ENCODE peak calls at places on chromosomes 11 and 22, in seven cellular contexts. One of them, this sample, is unnamed.

GRCh38 chr11:120128392-120129172 is 9.3 kb downstream of the TRIM29 start:
- DNase-seq in AG09319: no peak
- DNase-seq in endothelial cell of umbilical vein: no peak
- DNase-seq in endothelial cell: no peak
- DNase-seq in left cardiac atrium: no peak
- DNase-seq in HFFc6: peak
- DNase-seq in stimulated activated CD8-positive, alpha-beta memory T cell treated with anti-CD3 and anti-CD28 coated beads, Interleukin-4, amount 100 ng/mL, for 48 hours: no peak
- DNase-seq in this sample: no peak

GRCh38 chr22:43507235-43507634 is 95.4 kb downstream of the MPPED1 start:
- DNase-seq in left cardiac atrium: no peak
- DNase-seq in endothelial cell: no peak
- DNase-seq in endothelial cell of umbilical vein: no peak
- DNase-seq in stimulated activated CD8-positive, alpha-beta memory T cell treated with anti-CD3 and anti-CD28 coated beads, Interleukin-4, amount 100 ng/mL, for 48 hours: no peak
- DNase-seq in HFFc6: no peak
- DNase-seq in AG09319: no peak
- DNase-seq in this sample: no peak

GRCh38 chr11:79116600-79116999 is 324.2 kb downstream of the TENM4 start:
- DNase-seq in AG09319: no peak
- DNase-seq in endothelial cell: no peak
- DNase-seq in stimulated activated CD8-positive, alpha-beta memory T cell treated with anti-CD3 and anti-CD28 coated beads, Interleukin-4, amount 100 ng/mL, for 48 hours: no peak
- DNase-seq in HFFc6: peak
- DNase-seq in left cardiac atrium: no peak
- DNase-seq in endothelial cell of umbilical vein: no peak
- DNase-seq in this sample: no peak

GRCh38 chr22:41998361-41999261 is at the start of gene WBP2NL:
- DNase-seq in AG09319: peak
- DNase-seq in endothelial cell: no peak
- DNase-seq in endothelial cell of umbilical vein: peak
- DNase-seq in HFFc6: no peak
- DNase-seq in left cardiac atrium: peak
- DNase-seq in stimulated activated CD8-positive, alpha-beta memory T cell treated with anti-CD3 and anti-CD28 coated beads, Interleukin-4, amount 100 ng/mL, for 48 hours: peak
- DNase-seq in this sample: peak

GRCh38 chr11:125335101-125335500 is 161.0 kb downstream of the FEZ1 start:
- DNase-seq in AG09319: no peak
- DNase-seq in stimulated activated CD8-positive, alpha-beta memory T cell treated with anti-CD3 and anti-CD28 coated beads, Interleukin-4, amount 100 ng/mL, for 48 hours: no peak
- DNase-seq in left cardiac atrium: no peak
- DNase-seq in HFFc6: no peak
- DNase-seq in endothelial cell of umbilical vein: no peak
- DNase-seq in endothelial cell: no peak
- DNase-seq in this sample: no peak

GRCh38 chr22:46864314-46865051 is 102.0 kb downstream of the TBC1D22A start:
- DNase-seq in left cardiac atrium: no peak
- DNase-seq in endothelial cell of umbilical vein: no peak
- DNase-seq in HFFc6: no peak
- DNase-seq in AG09319: no peak
- DNase-seq in stimulated activated CD8-positive, alpha-beta memory T cell treated with anti-CD3 and anti-CD28 coated beads, Interleukin-4, amount 100 ng/mL, for 48 hours: peak
- DNase-seq in endothelial cell: no peak
- DNase-seq in this sample: no peak

GRCh38 chr22:31344369-31345330 is 1.5 kb downstream of the PATZ1 start:
- DNase-seq in HFFc6: no peak
- DNase-seq in stimulated activated CD8-positive, alpha-beta memory T cell treated with anti-CD3 and anti-CD28 coated beads, Interleukin-4, amount 100 ng/mL, for 48 hours: peak
- DNase-seq in left cardiac atrium: peak
- DNase-seq in AG09319: no peak
- DNase-seq in endothelial cell: no peak
- DNase-seq in endothelial cell of umbilical vein: peak
- DNase-seq in this sample: no peak

GRCh38 chr11:68020575-68020974 is 9.9 kb upstream of the NDUFS8 start:
- DNase-seq in HFFc6: no peak
- DNase-seq in stimulated activated CD8-positive, alpha-beta memory T cell treated with anti-CD3 and anti-CD28 coated beads, Interleukin-4, amount 100 ng/mL, for 48 hours: no peak
- DNase-seq in AG09319: no peak
- DNase-seq in endothelial cell of umbilical vein: peak
- DNase-seq in endothelial cell: peak
- DNase-seq in left cardiac atrium: no peak
- DNase-seq in this sample: peak

GRCh38 chr11:17186932-17187692 is 20.7 kb downstream of the PIK3C2A start:
- DNase-seq in HFFc6: no peak
- DNase-seq in AG09319: no peak
- DNase-seq in left cardiac atrium: no peak
- DNase-seq in stimulated activated CD8-positive, alpha-beta memory T cell treated with anti-CD3 and anti-CD28 coated beads, Interleukin-4, amount 100 ng/mL, for 48 hours: no peak
- DNase-seq in endothelial cell: no peak
- DNase-seq in endothelial cell of umbilical vein: no peak
- DNase-seq in this sample: no peak

GRCh38 chr11:114026355-114026754 is 33.2 kb upstream of the ZBTB16 start:
- DNase-seq in left cardiac atrium: no peak
- DNase-seq in HFFc6: no peak
- DNase-seq in endothelial cell of umbilical vein: no peak
- DNase-seq in AG09319: no peak
- DNase-seq in stimulated activated CD8-positive, alpha-beta memory T cell treated with anti-CD3 and anti-CD28 coated beads, Interleukin-4, amount 100 ng/mL, for 48 hours: peak
- DNase-seq in endothelial cell: no peak
- DNase-seq in this sample: peak

GRCh38 chr11:58923300-58923788 is 15.9 kb upstream of the GLYATL1 start:
- DNase-seq in endothelial cell of umbilical vein: no peak
- DNase-seq in HFFc6: peak
- DNase-seq in AG09319: no peak
- DNase-seq in left cardiac atrium: no peak
- DNase-seq in stimulated activated CD8-positive, alpha-beta memory T cell treated with anti-CD3 and anti-CD28 coated beads, Interleukin-4, amount 100 ng/mL, for 48 hours: no peak
- DNase-seq in endothelial cell: no peak
- DNase-seq in this sample: peak

This sample was measured in iPS-NIHi11.